ENCODE peak calls at places on chromosomes 4 and X, in six cellular contexts. L is DND-41, B is GM23248, O is HCT116, N is GM12878, V is K562. S is an unnamed sample.
A peak's percentile ranks its signal among the peaks of the same experiment; 100 is the strongest.

GRCh38 chr4:56655209-56655626 is 25.9 kb downstream of the HOPX start:
- DNase-seq in L (no peak), B (peak; percentile 33), O (no peak), N (no peak), V (no peak), S (no peak)

GRCh38 chrX:13923845-13924244 is 105.8 kb downstream of the GEMIN8 start:
- DNase-seq in L (no peak), B (no peak), O (no peak), N (no peak), V (no peak), S (no peak)

GRCh38 chrX:23904096-23904495 is 3.6 kb downstream of the APOO start:
- DNase-seq in L (no peak), B (no peak), O (no peak), N (no peak), V (peak; percentile 25), S (no peak)

GRCh38 chr4:137648531-137648930 is 116.2 kb upstream of the PCDH18 start:
- DNase-seq in L (no peak), B (no peak), O (no peak), N (no peak), V (no peak), S (no peak)

GRCh38 chrX:39818071-39818470 is 279.7 kb downstream of the BCOR start:
- DNase-seq in L (no peak), B (no peak), O (no peak), N (no peak), V (no peak), S (no peak)

GRCh38 chrX:46953137-46953527 is 40.9 kb downstream of the JADE3 start:
- DNase-seq in L (no peak), B (no peak), O (no peak), N (peak; percentile 51), V (no peak), S (no peak)

GRCh38 chrX:3286196-3286920 is 60.1 kb downstream of the MXRA5 start:
- DNase-seq in L (no peak), B (peak; percentile 84), O (peak; percentile 31), N (no peak), V (no peak), S (peak; percentile 61)

GRCh38 chr4:34731045-34731444 is 1513.3 kb downstream of the ARAP2 start:
- DNase-seq in L (no peak), B (no peak), O (no peak), N (no peak), V (no peak), S (no peak)

GRCh38 chr4:180870623-180871022 is 1372.6 kb upstream of the TENM3 start:
- DNase-seq in L (no peak), B (no peak), O (no peak), N (no peak), V (no peak), S (no peak)

GRCh38 chr4:81237791-81238190 is 22.8 kb upstream of the PRKG2 start:
- DNase-seq in L (no peak), B (peak; percentile 10), O (no peak), N (no peak), V (no peak), S (peak; percentile 35)

GRCh38 chr4:10028910-10029309 is 7.6 kb upstream of the SLC2A9 start:
- DNase-seq in L (no peak), B (peak; percentile 41), O (no peak), N (no peak), V (no peak), S (peak; percentile 40)

GRCh38 chrX:153057281-153057680 is 1.0 kb downstream of the PNMA3 start:
- DNase-seq in L (no peak), B (no peak), O (no peak), N (no peak), V (no peak), S (no peak)

GRCh38 chrX:105263171-105263570 is 42.7 kb upstream of the TEX13A start:
- DNase-seq in L (no peak), B (no peak), O (no peak), N (no peak), V (no peak), S (peak; percentile 31)

GRCh38 chrX:1103360-1103759 is 109.1 kb downstream of the CRLF2 start:
- DNase-seq in L (no peak), B (no peak), O (no peak), N (no peak), V (no peak), S (no peak)

GRCh38 chr4:75908555-75908954 is 6.3 kb upstream of the PPEF2 start:
- DNase-seq in L (no peak), B (peak; percentile 4), O (no peak), N (no peak), V (no peak), S (no peak)

GRCh38 chr4:17577660-17578481 is 873 bp downstream of the LAP3 start:
- DNase-seq in L (peak; percentile 35), B (peak; percentile 73), O (no peak), N (no peak), V (no peak), S (peak; percentile 9)

GRCh38 chr4:19239565-19239964 is 1012.1 kb upstream of the SLIT2 start:
- DNase-seq in L (no peak), B (peak; percentile 41), O (no peak), N (no peak), V (no peak), S (no peak)

GRCh38 chr4:73704314-73705055 is 35.9 kb upstream of the CXCL8 start:
- DNase-seq in L (no peak), B (peak; percentile 100), O (peak; percentile 82), N (no peak), V (peak; percentile 28), S (peak; percentile 87)

GRCh38 chr4:52076731-52077130 is 25.6 kb downstream of the SPATA18 start:
- DNase-seq in L (no peak), B (no peak), O (no peak), N (no peak), V (no peak), S (no peak)

GRCh38 chrX:20668550-20668949 is 401.8 kb upstream of the RPS6KA3 start:
- DNase-seq in L (no peak), B (no peak), O (no peak), N (no peak), V (no peak), S (no peak)

GRCh38 chrX:37652053-37652452 is 33.5 kb upstream of the XK start:
- DNase-seq in L (peak; percentile 6), B (no peak), O (no peak), N (no peak), V (no peak), S (no peak)

GRCh38 chr4:69095301-69095731 is 958 bp upstream of the UGT2B7 start:
- DNase-seq in L (no peak), B (no peak), O (no peak), N (no peak), V (no peak), S (peak; percentile 50)

GRCh38 chr4:128660361-128660964 is 149.0 kb upstream of the JADE1 start:
- DNase-seq in L (no peak), B (peak; percentile 63), O (no peak), N (no peak), V (no peak), S (no peak)

GRCh38 chr4:4866124-4866832 is 6.8 kb downstream of the MSX1 start:
- DNase-seq in L (no peak), B (no peak), O (no peak), N (no peak), V (no peak), S (no peak)

GRCh38 chr4:39729557-39729956 is 31.6 kb downstream of the UBE2K start:
- DNase-seq in L (no peak), B (peak; percentile 53), O (no peak), N (no peak), V (no peak), S (no peak)

GRCh38 chr4:184343400-184344177 is 125.9 kb upstream of the ENPP6 start:
- DNase-seq in L (peak; percentile 50), B (peak; percentile 89), O (peak; percentile 6), N (peak; percentile 69), V (peak; percentile 31), S (peak; percentile 63)

GRCh38 chr4:108303488-108304177 is 134.9 kb upstream of the LEF1 start:
- DNase-seq in L (no peak), B (no peak), O (peak; percentile 19), N (no peak), V (no peak), S (peak; percentile 17)

GRCh38 chrX:30957753-30958152 is 68.7 kb upstream of the TAB3 start:
- DNase-seq in L (no peak), B (peak; percentile 50), O (no peak), N (no peak), V (no peak), S (peak; percentile 71)

GRCh38 chr4:52862605-52863236 is 604 bp downstream of the RASL11B start:
- DNase-seq in L (no peak), B (no peak), O (no peak), N (no peak), V (peak; percentile 18), S (no peak)

GRCh38 chrX:30659421-30659820 is 6.2 kb downstream of the GK start:
- DNase-seq in L (no peak), B (peak; percentile 87), O (no peak), N (no peak), V (peak; percentile 22), S (no peak)

GRCh38 chrX:106959897-106960296 is 39.7 kb downstream of the CLDN2 start:
- DNase-seq in L (no peak), B (peak; percentile 37), O (no peak), N (no peak), V (no peak), S (peak; percentile 50)

DNA sequence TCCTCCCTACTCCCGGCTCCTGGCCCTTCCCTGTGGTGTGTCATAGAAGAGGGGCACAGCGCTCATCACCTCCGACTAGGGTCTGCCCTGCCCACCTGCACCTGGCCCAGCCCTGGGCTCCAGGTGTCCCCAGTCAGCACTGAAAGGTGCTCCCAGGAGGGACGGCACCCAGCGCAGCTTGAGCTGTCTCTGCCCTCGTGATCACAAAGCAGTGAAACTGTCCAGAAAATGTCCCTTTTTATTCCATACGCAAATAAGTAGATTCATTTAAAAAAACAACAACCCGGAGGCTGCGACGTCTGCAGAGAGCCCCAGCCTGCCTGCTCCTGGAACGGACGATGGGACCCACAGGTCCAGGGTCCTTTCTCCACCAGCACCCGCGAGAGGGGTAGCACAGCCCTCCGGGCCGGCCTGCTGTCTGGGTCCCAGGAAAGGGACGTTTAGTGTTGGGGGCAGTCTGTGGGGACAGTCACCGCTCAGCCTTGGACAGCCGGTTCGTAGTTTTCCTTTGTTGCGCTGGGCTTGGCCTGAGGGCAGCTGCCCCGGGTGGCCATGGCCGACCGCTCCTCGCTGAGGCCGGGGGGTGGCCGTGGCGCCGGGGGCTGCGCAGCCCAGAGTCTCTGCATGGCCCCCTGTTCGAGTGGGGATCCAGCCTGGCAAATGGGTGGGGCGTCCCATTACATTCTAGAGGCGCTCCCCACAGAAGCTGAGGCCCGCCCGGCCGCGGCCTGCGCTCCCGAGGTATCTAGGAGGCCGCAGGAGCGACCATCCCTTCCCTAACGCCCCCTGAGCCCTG is 4.6 kb downstream of the HMX1 start:
- DNase-seq in L (no peak), B (no peak), O (no peak), N (no peak), V (no peak), S (no peak)
- TF ChIP-seq EZH2 in L (no peak), B (no peak), O (no peak), N (no peak), V (no peak), S (no peak)

GRCh38 chr4:152221816-152222516 is 313.9 kb downstream of the FBXW7 start:
- DNase-seq in L (no peak), B (no peak), O (no peak), N (no peak), V (no peak), S (no peak)
- H3K27ac ChIP-seq in L (no peak overlapping the region), B (no peak overlapping the region), O (no peak overlapping the region), N (no peak overlapping the region), V (no peak overlapping the region), S (no peak overlapping the region)

GRCh38 chr4:41200486-41201017 is 13.8 kb downstream of the APBB2 start:
- DNase-seq in L (no peak), B (no peak), O (no peak), N (no peak), V (no peak), S (no peak)
- H3K4me1 ChIP-seq in L (no peaks in the 10 kb centered on the region), B (peaks cover 60% of the 10 kb centered on the region), O (peaks cover 16% of the 10 kb centered on the region), N (peaks cover 9% of the 10 kb centered on the region), V (no peaks in the 10 kb centered on the region), S (peaks cover 11% of the 10 kb centered on the region)

GRCh38 chr4:112523008-112523440 is 7.0 kb upstream of the NEUROG2 start:
- DNase-seq in L (no peak), B (no peak), O (no peak), N (no peak), V (peak; percentile 51), S (no peak)
- TF ChIP-seq EZH2 in L (no peak), B (peak; percentile 25), O (no peak), N (no peak), V (no peak), S (no peak)

S was measured in PC-9.